ENCODE peak calls at places on chromosome 22, in six cellular contexts. Z is SK-N-SH, C is HCT116, S is GM12878, I is endothelial cell of umbilical vein, M is H1. U is an unnamed sample.

GRCh38 chr22:28832731-28833130 is 32.4 kb upstream of the XBP1 start:
- DNase-seq in Z (no peak), C (no peak), S (no peak), I (no peak), M (no peak), U (no peak)

GRCh38 chr22:45928726-45929359 is 48.1 kb downstream of the WNT7B start:
- DNase-seq in Z (no peak), C (no peak), S (no peak), I (no peak), M (no peak), U (no peak)

GRCh38 chr22:30969532-30970355 is 679 bp downstream of the TUG1 start:
- DNase-seq in Z (no peak), C (no peak), S (no peak), I (peak; percentile 55), M (no peak), U (no peak)

GRCh38 chr22:25488244-25489020 is 76.0 kb upstream of the GRK3 start:
- DNase-seq in Z (peak; percentile 25), C (peak; percentile 79), S (peak; percentile 26), I (peak; percentile 71), M (no peak), U (no peak)

GRCh38 chr22:33787645-33788456 is 132.4 kb downstream of the LARGE1 start:
- DNase-seq in Z (no peak), C (no peak), S (peak; percentile 47), I (no peak), M (no peak), U (no peak)

GRCh38 chr22:50308597-50308935 is 1.1 kb upstream of the PLXNB2 start:
- DNase-seq in Z (no peak), C (no peak), S (no peak), I (no peak), M (no peak), U (no peak)

GRCh38 chr22:29226246-29226981 is 20.7 kb downstream of the EMID1 start:
- DNase-seq in Z (peak; percentile 19), C (no peak), S (no peak), I (no peak), M (no peak), U (no peak)

GRCh38 chr22:24806663-24807001 is 621 bp downstream of the SGSM1 start:
- DNase-seq in Z (no peak), C (no peak), S (no peak), I (no peak), M (no peak), U (no peak)

GRCh38 chr22:50182176-50183081 is 3.3 kb upstream of the TRABD start:
- DNase-seq in Z (no peak), C (no peak), S (no peak), I (no peak), M (no peak), U (no peak)

GRCh38 chr22:24494182-24494534 is 974 bp upstream of the UPB1 start:
- DNase-seq in Z (no peak), C (no peak), S (no peak), I (no peak), M (no peak), U (no peak)

GRCh38 chr22:17774206-17774927 is at the start of gene BID:
- DNase-seq in Z (peak; percentile 84), C (no peak), S (no peak), I (peak; percentile 22), M (no peak), U (no peak)

GRCh38 chr22:43129426-43130425 is 13.5 kb downstream of the MCAT start:
- DNase-seq in Z (no peak), C (no peak), S (no peak), I (no peak), M (no peak), U (no peak)

GRCh38 chr22:43126506-43127165 is 16.1 kb downstream of the BIK start:
- DNase-seq in Z (peak; percentile 25), C (peak; percentile 82), S (no peak), I (peak; percentile 29), M (no peak), U (no peak)

GRCh38 chr22:43128116-43128515 is 15.1 kb downstream of the MCAT start:
- DNase-seq in Z (no peak), C (no peak), S (no peak), I (no peak), M (no peak), U (no peak)

GRCh38 chr22:43127166-43127908 is 15.9 kb downstream of the MCAT start:
- DNase-seq in Z (no peak), C (peak; percentile 69), S (no peak), I (no peak), M (no peak), U (no peak)

DNA sequence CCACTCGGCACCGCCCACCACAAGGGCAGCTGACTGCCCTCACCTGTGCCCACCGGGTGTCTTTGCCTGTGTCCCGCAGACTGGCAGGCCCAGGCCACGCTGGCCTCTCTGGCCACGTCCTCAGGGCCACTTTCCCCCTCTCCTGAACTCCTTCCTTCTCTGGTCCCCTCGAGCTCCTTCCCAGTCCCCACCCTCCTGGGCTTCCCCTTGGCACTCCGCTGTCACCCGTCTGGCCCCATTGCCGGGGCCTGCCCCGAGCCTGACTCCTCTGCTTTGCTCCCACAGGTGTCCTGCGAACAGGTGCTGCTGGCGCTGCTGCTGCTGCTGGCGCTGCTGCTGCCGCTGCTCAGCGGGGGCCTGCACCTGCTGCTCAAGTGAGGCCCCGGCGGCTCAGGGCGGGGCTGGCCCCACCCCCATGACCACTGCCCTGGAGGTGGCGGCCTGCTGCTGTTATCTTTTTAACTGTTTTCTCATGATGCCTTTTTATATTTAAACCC is 14.2 kb downstream of the MCAT start:
- DNase-seq in Z (no peak), C (no peak), S (no peak), I (no peak), M (no peak), U (no peak)
- H3K9ac ChIP-seq in Z (no peak overlapping the region), C (peak overlapping the region; percentile 93), S (no peak overlapping the region), I (no peak overlapping the region), M (no peak overlapping the region), U (no peak overlapping the region)

GRCh38 chr22:36026741-36027140 is 1.9 kb downstream of the RBFOX2 start:
- DNase-seq in Z (no peak), C (no peak), S (no peak), I (peak; percentile 49), M (no peak), U (no peak)

GRCh38 chr22:36029406-36029755 is 757 bp upstream of the RBFOX2 start:
- DNase-seq in Z (no peak), C (no peak), S (no peak), I (no peak), M (no peak), U (no peak)

GRCh38 chr22:36027579-36027959 is 1.1 kb downstream of the RBFOX2 start:
- DNase-seq in Z (no peak), C (no peak), S (no peak), I (no peak), M (no peak), U (no peak)

GRCh38 chr22:36027960-36028645 is 521 bp downstream of the RBFOX2 start:
- DNase-seq in Z (peak; percentile 86), C (no peak), S (no peak), I (peak; percentile 46), M (no peak), U (no peak)

DNA sequence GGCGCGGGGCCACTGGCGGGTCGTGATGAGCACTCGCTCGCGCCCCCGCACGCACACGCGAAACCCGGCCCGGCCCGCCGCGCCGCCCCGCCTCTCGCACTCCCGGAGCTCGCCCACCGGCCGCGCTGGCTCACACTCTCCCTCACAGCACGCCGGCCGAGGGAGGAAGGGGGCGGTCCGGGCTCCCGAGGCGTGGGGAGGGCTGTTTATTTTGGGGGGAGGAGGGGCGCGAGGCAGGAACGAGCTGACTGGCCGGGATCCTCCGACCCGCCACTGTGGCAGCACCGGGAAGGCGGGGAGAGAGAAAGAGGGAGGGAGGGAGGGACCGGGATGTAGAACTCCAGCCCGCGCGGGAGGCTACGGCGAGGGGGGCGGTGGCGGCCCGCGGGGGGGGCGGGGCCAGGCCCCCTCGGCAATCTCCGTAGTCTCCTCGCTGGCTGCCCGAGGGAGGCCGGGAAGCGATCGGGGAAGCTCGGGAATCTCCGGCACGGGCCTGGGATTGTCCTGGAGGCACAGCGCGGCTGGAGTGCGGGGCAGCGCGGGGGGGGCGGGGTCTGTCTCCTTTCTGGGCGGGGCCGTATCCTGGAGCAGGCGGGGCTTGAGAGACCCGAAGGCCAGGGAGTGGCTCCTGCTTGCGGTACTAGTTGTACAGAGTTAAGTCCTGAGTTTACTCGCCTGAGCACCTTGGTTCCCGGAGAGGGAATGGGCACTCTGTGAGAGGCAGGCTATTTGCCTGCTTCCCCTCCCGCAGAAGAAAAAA is at the start of gene RBFOX2:
- DNase-seq in Z (peak; percentile 98), C (peak; percentile 88), S (no peak), I (peak; percentile 97), M (peak; percentile 84), U (no peak)
- TF ChIP-seq POLR2AphosphoS5 in Z (peak; percentile 62), C (peak; percentile 48), S (no peak), I (no peak), M (no peak), U (peak; percentile 55)

GRCh38 chr22:19179472-19180048 is 1.0 kb upstream of the SLC25A1 start:
- DNase-seq in Z (peak; percentile 87), C (peak; percentile 57), S (peak; percentile 28), I (peak; percentile 81), M (peak; percentile 73), U (no peak)

GRCh38 chr22:19181786-19182471 is 3.4 kb upstream of the SLC25A1 start:
- DNase-seq in Z (no peak), C (no peak), S (no peak), I (no peak), M (no peak), U (no peak)

GRCh38 chr22:19180740-19181410 is 2.3 kb upstream of the SLC25A1 start:
- DNase-seq in Z (no peak), C (no peak), S (no peak), I (no peak), M (no peak), U (no peak)

GRCh38 chr22:19178659-19179471 is at the start of gene SLC25A1:
- DNase-seq in Z (peak; percentile 97), C (peak; percentile 63), S (peak; percentile 39), I (peak; percentile 88), M (peak; percentile 53), U (no peak)

DNA sequence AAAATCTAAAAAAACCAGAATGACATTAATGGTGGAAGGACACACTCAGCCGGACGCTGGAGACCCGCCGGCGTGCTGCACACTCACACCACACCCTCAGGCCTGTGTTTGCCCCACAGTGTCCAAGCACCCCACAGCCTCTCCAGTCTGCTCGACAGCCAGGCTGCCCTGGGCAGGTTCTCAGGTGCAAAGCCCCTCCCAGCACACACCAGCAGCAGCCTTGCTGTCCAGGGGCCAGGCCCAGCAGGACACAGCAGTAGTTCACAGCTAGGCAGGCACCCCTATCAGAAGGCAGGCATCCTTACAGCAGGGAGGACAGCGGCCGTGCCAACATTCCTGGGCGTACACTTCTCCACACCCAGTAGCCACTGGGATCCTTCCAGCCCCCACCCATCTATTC is 1.7 kb upstream of the SLC25A1 start:
- DNase-seq in Z (no peak), C (no peak), S (no peak), I (no peak), M (no peak), U (no peak)
- H3K9ac ChIP-seq in Z (no peak overlapping the region), C (peak overlapping the region; percentile 84), S (no peak overlapping the region), I (no peak overlapping the region), M (no peak overlapping the region), U (no peak overlapping the region)

DNA sequence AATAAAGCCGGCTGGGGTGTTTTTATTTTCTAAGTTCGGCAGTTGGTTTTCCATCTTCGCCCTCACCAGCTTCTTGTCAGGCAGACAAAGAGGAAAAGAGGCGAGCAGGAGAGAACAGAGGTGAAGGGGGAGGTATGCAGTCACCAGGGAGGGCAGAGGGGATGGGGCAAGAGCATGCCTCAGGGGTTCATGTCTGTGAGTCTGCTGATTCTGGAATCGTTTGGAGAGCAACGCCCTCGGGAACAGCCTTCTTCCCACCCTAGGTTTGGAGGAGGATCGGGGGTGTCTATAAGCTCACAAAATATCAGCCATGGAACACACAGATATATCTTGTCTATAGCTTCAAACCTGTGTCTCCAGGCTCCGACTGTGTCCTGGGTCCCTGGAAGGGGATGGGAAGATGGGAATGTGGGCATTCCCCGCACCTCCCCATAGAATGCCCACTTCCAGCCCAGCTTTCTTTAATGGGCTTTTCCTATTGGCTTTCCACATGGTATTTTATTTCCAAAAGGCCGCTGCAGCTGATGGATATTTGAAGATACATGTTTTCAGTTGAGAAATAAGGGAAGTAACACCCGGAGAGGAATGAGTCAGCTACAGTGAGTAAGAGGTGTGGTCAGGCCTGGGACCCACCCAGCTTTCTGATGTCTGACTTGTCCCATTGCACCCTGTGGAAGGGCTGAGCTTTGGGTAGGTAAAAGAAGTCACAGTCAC is 476.7 kb downstream of the MIAT start:
- DNase-seq in Z (no peak), C (no peak), S (no peak), I (peak; percentile 60), M (no peak), U (no peak)
- TF ChIP-seq POLR2AphosphoS5 in Z (no peak), C (no peak), S (no peak), I (no peak), M (no peak), U (no peak)